ENCODE peak calls at places on chromosomes 7 and 10, in eight cellular contexts. C is fibroblast of lung; R is mesendoderm; F is effector memory CD4-positive, alpha-beta T cell; Q is H9; L is transverse colon; O is PC-9; A is SK-N-SH. B is an unnamed sample.

GRCh38 chr7:27782849-27783248 is 42.9 kb downstream of the TAX1BP1 start:
- DNase-seq in C (no peak), O (no peak), R (no peak), Q (no peak), F (no peak), A (no peak), L (no peak), B (no peak)

GRCh38 chr7:139043823-139044812 is 8.3 kb upstream of the ZC3HAV1L start:
- DNase-seq in R (no peak), F (peak; percentile 73), O (peak; percentile 88), L (peak; percentile 51), Q (no peak), C (no peak), A (no peak), B (no peak)

GRCh38 chr10:63166742-63167258 is 33.7 kb downstream of the NRBF2 start:
- DNase-seq in A (peak; percentile 41), O (peak; percentile 27), Q (no peak), L (no peak), F (no peak), R (peak; percentile 85), C (peak; percentile 91), B (no peak)

GRCh38 chr7:111803015-111803758 is 240.9 kb upstream of the IMMP2L start:
- DNase-seq in Q (no peak), F (no peak), O (no peak), A (no peak), C (no peak), L (no peak), R (no peak), B (no peak)

GRCh38 chr10:21675157-21675796 is 141.2 kb downstream of the MLLT10 start:
- DNase-seq in F (no peak), Q (no peak), A (peak; percentile 39), R (peak; percentile 60), C (peak; percentile 44), O (peak; percentile 3), L (peak; percentile 31), B (no peak)

GRCh38 chr10:103545366-103545765 is 51.9 kb downstream of the NEURL1 start:
- DNase-seq in L (no peak), R (no peak), O (no peak), C (no peak), Q (peak; percentile 18), F (no peak), A (peak; percentile 2), B (no peak)

GRCh38 chr10:123614888-123615287 is 51.3 kb upstream of the GPR26 start:
- DNase-seq in O (peak; percentile 23), R (peak; percentile 89), L (peak; percentile 69), A (no peak), C (peak; percentile 18), F (no peak), Q (peak; percentile 87), B (no peak)

GRCh38 chr7:140683657-140684056 is 10.9 kb downstream of the ADCK2 start:
- DNase-seq in R (no peak), Q (no peak), O (no peak), A (no peak), L (no peak), F (no peak), C (no peak), B (no peak)

GRCh38 chr10:130959752-130960195 is 351.7 kb downstream of the TCERG1L start:
- DNase-seq in A (no peak), F (no peak), Q (no peak), L (no peak), C (no peak), R (no peak), O (no peak), B (peak; percentile 50)

GRCh38 chr10:131710142-131710861 is 190.5 kb upstream of the PPP2R2D start:
- DNase-seq in Q (peak; percentile 24), A (peak; percentile 13), C (no peak), L (no peak), R (no peak), O (no peak), F (no peak), B (peak; percentile 42)

DNA sequence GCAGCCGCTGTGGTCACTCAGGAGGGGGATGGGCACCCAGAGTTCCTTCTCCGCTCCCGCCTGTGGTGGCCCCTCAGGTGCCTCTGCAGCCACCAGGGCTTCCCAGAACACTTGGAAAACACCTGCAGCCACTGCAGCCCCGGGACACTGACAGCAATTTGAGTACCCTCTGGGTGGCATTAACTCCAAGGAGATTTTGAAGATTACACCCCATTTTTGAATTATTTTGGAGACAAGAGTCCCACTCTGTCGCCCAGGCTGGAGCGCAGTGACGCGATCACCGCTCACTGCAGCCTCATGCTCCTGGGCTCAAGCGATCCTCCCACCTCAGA is 32.2 kb downstream of the IL15RA start:
- DNase-seq in R (no peak), A (no peak), C (no peak), L (no peak), O (no peak), F (no peak), Q (no peak), B (no peak)
- H3K4me1 ChIP-seq in R (no peaks in the 10 kb centered on the region), A (peaks cover 3% of the 10 kb centered on the region), C (peaks cover 21% of the 10 kb centered on the region), L (peaks cover 24% of the 10 kb centered on the region), O (peaks cover 5% of the 10 kb centered on the region), F (no peaks in the 10 kb centered on the region), Q (peaks cover 8% of the 10 kb centered on the region), B (peaks cover 57% of the 10 kb centered on the region)

DNA sequence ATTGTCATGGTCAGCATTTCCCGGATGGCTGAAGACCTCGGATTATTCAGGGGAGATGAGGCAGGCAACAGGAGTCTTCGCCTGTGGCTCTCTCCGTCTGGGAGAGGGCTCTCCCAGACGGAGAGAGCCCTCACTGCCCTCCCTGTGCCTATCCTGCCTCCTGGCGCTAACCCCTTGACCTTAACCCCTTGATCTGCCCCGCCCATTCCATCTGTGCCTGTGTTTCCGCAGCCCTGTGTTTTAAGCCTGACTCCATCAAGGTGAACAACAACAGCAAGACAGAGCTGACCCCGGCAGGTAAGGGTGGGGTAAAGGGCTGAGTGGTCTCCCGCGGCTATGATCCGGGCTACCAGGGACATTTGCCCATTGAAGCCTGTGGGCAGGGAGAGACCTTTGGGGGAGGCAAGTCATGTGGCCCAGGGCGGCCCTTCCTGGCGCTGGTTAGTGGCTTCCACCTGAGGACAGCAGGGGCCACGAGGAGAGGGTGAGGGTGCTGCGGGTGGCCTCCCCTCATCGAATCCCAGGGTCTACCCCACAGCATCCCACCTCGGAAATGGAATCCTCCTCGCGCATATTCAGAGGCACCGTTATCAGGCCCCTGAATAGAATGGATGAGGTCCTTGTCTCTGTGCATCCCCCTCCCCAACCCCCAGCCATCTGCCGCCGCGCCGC is 4.2 kb upstream of the MUC12 start:
- DNase-seq in C (no peak), O (no peak), Q (peak; percentile 74), L (no peak), A (peak; percentile 41), R (peak; percentile 38), F (no peak), B (no peak)
- H3K27me3 ChIP-seq in C (peaks cover 37% of the 10 kb centered on the region), O (peaks cover 89% of the 10 kb centered on the region), Q (peaks cover 6% of the 10 kb centered on the region), L (peaks cover 49% of the 10 kb centered on the region), A (peaks cover 97% of the 10 kb centered on the region), R (no peaks in the 10 kb centered on the region), F (peaks cover 44% of the 10 kb centered on the region), B (peaks cover 16% of the 10 kb centered on the region)

GRCh38 chr7:158083526-158084310 is 503.9 kb downstream of the PTPRN2 start:
- DNase-seq in O (no peak), L (no peak), A (no peak), F (no peak), Q (no peak), R (no peak), C (no peak), B (no peak)
- H3K4me1 ChIP-seq in O (no peaks in the 10 kb centered on the region), L (no peaks in the 10 kb centered on the region), A (peaks cover 15% of the 10 kb centered on the region), F (no peaks in the 10 kb centered on the region), Q (no peaks in the 10 kb centered on the region), R (no peaks in the 10 kb centered on the region), C (no peaks in the 10 kb centered on the region), B (no peaks in the 10 kb centered on the region)

GRCh38 chr10:77603529-77603927 is 34.1 kb downstream of the KCNMA1 start:
- DNase-seq in O (peak; percentile 30), C (peak; percentile 72), F (no peak), Q (peak; percentile 47), A (peak; percentile 34), L (peak; percentile 68), R (peak; percentile 36), B (no peak)

GRCh38 chr10:77602231-77602912 is 35.2 kb downstream of the KCNMA1 start:
- DNase-seq in F (no peak), L (no peak), R (no peak), C (peak; percentile 90), A (no peak), Q (no peak), O (no peak), B (no peak)

GRCh38 chr10:77601488-77601887 is 36.1 kb downstream of the KCNMA1 start:
- DNase-seq in L (peak; percentile 26), C (no peak), F (no peak), R (no peak), Q (no peak), A (no peak), O (no peak), B (no peak)

GRCh38 chr10:77604063-77604462 is 33.5 kb downstream of the KCNMA1 start:
- DNase-seq in R (no peak), F (no peak), A (no peak), Q (no peak), C (no peak), L (no peak), O (no peak), B (no peak)

GRCh38 chr10:77602913-77603528 is 34.6 kb downstream of the KCNMA1 start:
- DNase-seq in R (no peak), O (no peak), A (no peak), L (no peak), C (peak; percentile 49), Q (no peak), F (no peak), B (no peak)
- H3K27me3 ChIP-seq in R (no peaks in the 10 kb centered on the region), O (no peaks in the 10 kb centered on the region), A (no peaks in the 10 kb centered on the region), L (no peaks in the 10 kb centered on the region), C (no peaks in the 10 kb centered on the region), Q (no peaks in the 10 kb centered on the region), F (no peaks in the 10 kb centered on the region), B (no peaks in the 10 kb centered on the region)

GRCh38 chr7:50687575-50688261 is 95.0 kb downstream of the GRB10 start:
- DNase-seq in O (no peak), C (peak; percentile 90), L (no peak), R (no peak), F (no peak), Q (no peak), A (no peak), B (no peak)
- H3K4me1 ChIP-seq in O (peaks cover 22% of the 10 kb centered on the region), C (no peaks in the 10 kb centered on the region), L (no peaks in the 10 kb centered on the region), R (no peaks in the 10 kb centered on the region), F (no peaks in the 10 kb centered on the region), Q (peaks cover 2% of the 10 kb centered on the region), A (peaks cover 10% of the 10 kb centered on the region), B (peaks cover 44% of the 10 kb centered on the region)

GRCh38 chr10:75405201-75406143 is 3.9 kb upstream of the ZNF503 start:
- DNase-seq in L (peak; percentile 20), A (peak; percentile 56), F (no peak), C (peak; percentile 31), O (no peak), R (peak; percentile 87), Q (peak; percentile 38), B (no peak)
- H3K27me3 ChIP-seq in L (peaks cover 19% of the 10 kb centered on the region), A (no peaks in the 10 kb centered on the region), F (peaks cover 81% of the 10 kb centered on the region), C (peaks cover 2% of the 10 kb centered on the region), O (no peaks in the 10 kb centered on the region), R (peaks cover 47% of the 10 kb centered on the region), Q (peaks cover 73% of the 10 kb centered on the region), B (no peaks in the 10 kb centered on the region)

DNA sequence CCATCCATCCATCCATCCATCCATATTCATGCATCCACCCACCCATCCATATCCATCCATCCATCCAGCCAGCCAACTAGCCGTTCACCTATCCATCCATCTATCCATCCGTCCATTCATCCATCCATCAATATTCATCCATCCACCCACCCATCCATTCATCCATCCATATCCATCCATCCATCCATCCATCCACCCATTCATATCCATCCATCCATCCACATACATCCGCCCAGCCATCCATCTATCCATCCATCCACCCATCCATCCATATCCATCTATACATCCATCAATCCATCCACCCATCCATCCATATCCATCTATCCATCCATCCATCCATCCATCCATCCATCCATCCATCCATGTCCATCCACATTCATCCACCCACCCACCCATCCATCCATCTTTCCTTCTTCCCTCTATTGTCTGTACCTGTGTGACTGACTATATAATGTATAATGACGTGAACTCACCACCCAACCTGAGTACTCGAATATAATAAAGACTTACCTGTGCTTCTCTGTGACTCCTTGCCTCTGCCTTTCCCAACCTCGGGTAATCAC is 2.5 kb downstream of the INMT start:
- DNase-seq in L (no peak), O (no peak), R (no peak), Q (no peak), F (no peak), A (no peak), C (no peak), B (no peak)
- H3K4me1 ChIP-seq in L (peaks cover 28% of the 10 kb centered on the region), O (no peaks in the 10 kb centered on the region), R (no peaks in the 10 kb centered on the region), Q (no peaks in the 10 kb centered on the region), F (no peaks in the 10 kb centered on the region), A (peaks cover 31% of the 10 kb centered on the region), C (peaks cover 30% of the 10 kb centered on the region), B (no peaks in the 10 kb centered on the region)